ENCODE peak calls at places on chromosome 1, in five cellular contexts. G, Q, K, C and L are unnamed samples. For H3K27me3, the result is how much of the 10 kb centered on the place peaks cover.

GRCh38 chr1:169103443-169103842 is 3.0 kb upstream of the ATP1B1 start:
- DNase-seq in K (no peak), G (peak), Q (no peak), C (no peak), L (no peak)

GRCh38 chr1:21936366-21937031 is 611 bp downstream of the HSPG2 start:
- DNase-seq in K (peak), C (no peak), Q (no peak), G (no peak), L (no peak)

GRCh38 chr1:90730247-90731022 is 13.3 kb upstream of the BARHL2 start:
- DNase-seq in C (no peak), K (no peak), Q (no peak), G (no peak), L (no peak)

GRCh38 chr1:228174482-228175315 is 9.1 kb downstream of the IBA57 start:
- DNase-seq in K (no peak), G (peak), C (no peak), Q (no peak), L (peak)

GRCh38 chr1:5720484-5720883 is 271.7 kb downstream of the NPHP4 start:
- DNase-seq in Q (no peak), K (no peak), C (no peak), G (peak), L (no peak)

GRCh38 chr1:170692866-170693575 is 29.1 kb downstream of the PRRX1 start:
- DNase-seq in C (no peak), G (no peak), K (no peak), Q (peak), L (no peak)

GRCh38 chr1:19033516-19033840 is 77.0 kb upstream of the IFFO2 start:
- DNase-seq in G (no peak), K (no peak), Q (no peak), C (no peak), L (no peak)

GRCh38 chr1:207620573-207620893 is 24.4 kb upstream of the CR1L start:
- DNase-seq in K (no peak), G (no peak), Q (no peak), C (no peak), L (no peak)

GRCh38 chr1:3126756-3127718 is 58.0 kb downstream of the PRDM16 start:
- DNase-seq in C (no peak), G (no peak), Q (no peak), K (no peak), L (no peak)

GRCh38 chr1:23664837-23665795 is 26.5 kb upstream of the RPL11 start:
- DNase-seq in C (peak), Q (no peak), G (no peak), K (no peak), L (no peak)

GRCh38 chr1:156744786-156745419 is 4.0 kb upstream of the MRPL24 start:
- DNase-seq in C (no peak), G (no peak), K (no peak), Q (no peak), L (no peak)

GRCh38 chr1:156747737-156748669 is 3.5 kb downstream of the HDGF start:
- DNase-seq in Q (no peak), K (no peak), G (no peak), C (peak), L (no peak)

GRCh38 chr1:156746716-156747631 is 4.5 kb downstream of the HDGF start:
- DNase-seq in C (peak), K (peak), Q (peak), G (peak), L (peak)

GRCh38 chr1:156744344-156744743 is 3.5 kb upstream of the MRPL24 start:
- DNase-seq in G (no peak), C (no peak), Q (no peak), K (no peak), L (no peak)

GRCh38 chr1:156746381-156746715 is 5.1 kb downstream of the HDGF start:
- DNase-seq in Q (no peak), K (no peak), C (no peak), G (no peak), L (no peak)
- H3K4me3 ChIP-seq in Q (peak), K (peak), C (peak), G (peak), L (peak)

DNA sequence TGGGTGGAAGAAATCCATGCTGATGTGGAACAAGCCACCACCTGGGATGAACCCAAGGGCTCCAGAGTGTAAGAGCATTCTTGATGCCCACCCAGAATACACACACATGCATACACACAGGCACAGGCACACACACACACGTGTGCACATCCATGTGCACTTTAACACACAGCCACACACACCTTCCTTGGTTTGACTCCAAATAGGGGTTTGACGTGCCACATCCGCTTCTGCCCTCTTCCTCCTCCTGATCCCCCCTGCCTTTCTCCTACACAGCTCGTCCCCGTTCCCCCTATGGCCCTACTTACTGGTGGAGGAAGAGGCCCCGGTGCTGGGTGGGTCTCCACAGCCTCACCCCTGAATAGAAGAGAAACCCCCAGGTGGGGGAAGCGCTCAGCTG is 16.0 kb downstream of the SPATA21 start:
- DNase-seq in C (no peak), K (no peak), Q (no peak), G (no peak), L (no peak)
- H3K27ac ChIP-seq in C (no peak), K (no peak), Q (no peak), G (no peak), L (no peak)

DNA sequence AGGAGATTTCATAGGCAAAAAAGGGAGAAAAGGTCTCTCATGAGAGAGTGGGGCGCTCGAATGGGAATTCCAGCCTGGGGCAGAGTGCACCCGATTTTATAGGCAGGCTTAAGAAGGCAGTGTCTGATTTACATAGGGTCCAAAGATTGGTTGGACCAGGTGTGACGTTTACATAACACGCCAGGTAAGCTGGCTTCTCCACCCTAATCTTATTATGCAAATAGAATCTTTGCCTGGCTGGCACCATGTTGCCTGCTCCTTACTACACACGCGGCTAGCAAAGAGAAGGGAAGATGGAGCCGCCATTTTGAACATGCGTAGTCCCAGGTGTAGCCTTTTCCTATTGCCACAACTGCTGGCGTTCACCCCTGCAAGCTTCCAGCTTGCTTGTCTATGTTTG is 103.7 kb downstream of the SLC16A1 start:
- DNase-seq in K (no peak), Q (no peak), C (no peak), G (no peak), L (no peak)
- H3K27me3 ChIP-seq in K (under half), Q (under half), C (under half), G (half or more), L (under half)

GRCh38 chr1:153611024-153611352 is 1.9 kb downstream of the S100A16 start:
- DNase-seq in G (no peak), C (no peak), Q (no peak), K (no peak), L (no peak)
- H3K4me3 ChIP-seq in G (peak), C (no peak), Q (peak), K (peak), L (peak)